ENCODE peak calls at places on chromosomes 5 and 9, in ten cellular contexts. One of them, this sample, is unnamed.

GRCh38 chr5:176337913-176338312 is 23.7 kb downstream of the KIAA1191 start:
- DNase-seq in GM12878: no peak
- DNase-seq in ovary: no peak
- DNase-seq in GM12891: no peak
- DNase-seq in prostate gland: no peak
- DNase-seq in right lobe of liver: no peak
- DNase-seq in A549: no peak
- DNase-seq in transverse colon: no peak
- DNase-seq in heart left ventricle: no peak
- DNase-seq in uterus: no peak
- DNase-seq in this sample: no peak

GRCh38 chr9:5025416-5025815 is 40.3 kb downstream of the JAK2 start:
- DNase-seq in GM12878: no peak
- DNase-seq in ovary: no peak
- DNase-seq in GM12891: no peak
- DNase-seq in prostate gland: no peak
- DNase-seq in right lobe of liver: no peak
- DNase-seq in A549: no peak
- DNase-seq in transverse colon: no peak
- DNase-seq in heart left ventricle: no peak
- DNase-seq in uterus: no peak
- DNase-seq in this sample: no peak

GRCh38 chr5:16681761-16682335 is 65.1 kb upstream of the RETREG1 start:
- DNase-seq in GM12878: no peak
- DNase-seq in ovary: no peak
- DNase-seq in GM12891: no peak
- DNase-seq in prostate gland: no peak
- DNase-seq in right lobe of liver: no peak
- DNase-seq in A549: no peak
- DNase-seq in transverse colon: no peak
- DNase-seq in heart left ventricle: no peak
- DNase-seq in uterus: no peak
- DNase-seq in this sample: no peak

GRCh38 chr9:93114169-93114983 is 18.4 kb downstream of the CARD19 start:
- DNase-seq in GM12878: no peak
- DNase-seq in ovary: peak
- DNase-seq in GM12891: no peak
- DNase-seq in prostate gland: no peak
- DNase-seq in right lobe of liver: peak
- DNase-seq in A549: no peak
- DNase-seq in transverse colon: no peak
- DNase-seq in heart left ventricle: no peak
- DNase-seq in uterus: peak
- DNase-seq in this sample: no peak

GRCh38 chr5:45893309-45893708 is 197.1 kb upstream of the HCN1 start:
- DNase-seq in GM12878: no peak
- DNase-seq in ovary: no peak
- DNase-seq in GM12891: no peak
- DNase-seq in prostate gland: no peak
- DNase-seq in right lobe of liver: no peak
- DNase-seq in A549: no peak
- DNase-seq in transverse colon: no peak
- DNase-seq in heart left ventricle: no peak
- DNase-seq in uterus: no peak
- DNase-seq in this sample: no peak

GRCh38 chr5:96149546-96149945 is 187.9 kb upstream of the ELL2 start:
- DNase-seq in GM12878: no peak
- DNase-seq in ovary: no peak
- DNase-seq in GM12891: no peak
- DNase-seq in prostate gland: peak
- DNase-seq in right lobe of liver: no peak
- DNase-seq in A549: peak
- DNase-seq in transverse colon: no peak
- DNase-seq in heart left ventricle: no peak
- DNase-seq in uterus: no peak
- DNase-seq in this sample: no peak

GRCh38 chr5:139648205-139649081 is at the start of gene CXXC5:
- DNase-seq in GM12878: no peak
- DNase-seq in ovary: peak
- DNase-seq in GM12891: peak
- DNase-seq in prostate gland: peak
- DNase-seq in right lobe of liver: peak
- DNase-seq in A549: peak
- DNase-seq in transverse colon: peak
- DNase-seq in heart left ventricle: peak
- DNase-seq in uterus: peak
- DNase-seq in this sample: peak

GRCh38 chr5:167389537-167389936 is 901.9 kb upstream of the WWC1 start:
- DNase-seq in GM12878: no peak
- DNase-seq in ovary: no peak
- DNase-seq in GM12891: no peak
- DNase-seq in prostate gland: no peak
- DNase-seq in right lobe of liver: no peak
- DNase-seq in A549: no peak
- DNase-seq in transverse colon: no peak
- DNase-seq in heart left ventricle: no peak
- DNase-seq in uterus: no peak
- DNase-seq in this sample: no peak

GRCh38 chr9:35649431-35650340 is 1.0 kb downstream of the SIT1 start:
- DNase-seq in GM12878: no peak
- DNase-seq in ovary: no peak
- DNase-seq in GM12891: no peak
- DNase-seq in prostate gland: no peak
- DNase-seq in right lobe of liver: peak
- DNase-seq in A549: no peak
- DNase-seq in transverse colon: no peak
- DNase-seq in heart left ventricle: no peak
- DNase-seq in uterus: no peak
- DNase-seq in this sample: no peak

GRCh38 chr5:174073088-174073487 is 27.6 kb downstream of the NSG2 start:
- DNase-seq in GM12878: no peak
- DNase-seq in ovary: no peak
- DNase-seq in GM12891: no peak
- DNase-seq in prostate gland: no peak
- DNase-seq in right lobe of liver: no peak
- DNase-seq in A549: no peak
- DNase-seq in transverse colon: no peak
- DNase-seq in heart left ventricle: no peak
- DNase-seq in uterus: no peak
- DNase-seq in this sample: no peak

DNA sequence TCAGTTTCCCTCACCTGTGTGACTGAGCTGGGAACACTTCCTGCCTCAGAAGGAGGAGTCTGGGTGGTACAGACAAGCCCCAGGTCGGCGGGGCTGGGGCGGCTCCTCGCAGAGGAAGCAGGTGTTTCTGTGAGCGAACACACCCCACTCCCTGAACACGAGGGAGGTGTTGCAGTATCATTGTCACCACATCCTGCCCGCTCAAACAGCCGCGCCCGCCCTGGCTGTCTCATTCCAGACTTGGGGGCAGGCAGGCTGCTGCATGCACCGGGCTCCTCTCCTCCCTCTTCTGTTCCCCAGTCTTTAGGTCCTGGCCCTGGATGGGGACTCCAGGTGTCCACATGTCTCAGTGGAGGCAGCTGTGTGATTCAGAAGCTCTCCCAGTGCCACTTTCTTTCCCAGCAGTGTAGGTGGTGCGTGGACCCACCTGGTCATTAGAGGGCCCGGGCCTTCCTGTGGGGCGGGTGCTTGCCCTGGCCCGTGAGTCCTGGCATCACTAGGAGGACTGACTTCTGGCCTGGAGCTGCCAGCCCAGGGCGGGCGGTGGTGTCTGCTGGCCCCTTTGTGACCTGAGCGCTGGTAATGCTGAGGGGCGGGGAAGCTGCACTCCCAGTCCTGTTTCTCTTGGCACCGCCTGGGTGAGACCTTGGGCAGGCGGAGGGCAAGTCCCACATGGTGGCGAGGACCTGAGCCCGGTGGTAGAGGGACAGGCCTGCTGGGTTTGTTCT is 18.3 kb upstream of the PHYHD1 start:
- DNase-seq in GM12878: no peak
- DNase-seq in ovary: no peak
- DNase-seq in GM12891: peak
- DNase-seq in prostate gland: peak
- DNase-seq in right lobe of liver: no peak
- DNase-seq in A549: no peak
- DNase-seq in transverse colon: peak
- DNase-seq in heart left ventricle: peak
- DNase-seq in uterus: peak
- DNase-seq in this sample: peak
- TF ChIP-seq POLR2A in GM12878: peak
- TF ChIP-seq POLR2A in ovary: no peak
- TF ChIP-seq POLR2A in GM12891: no peak
- TF ChIP-seq POLR2A in prostate gland: peak
- TF ChIP-seq POLR2A in right lobe of liver: no peak
- TF ChIP-seq POLR2A in A549: no peak
- TF ChIP-seq POLR2A in transverse colon: peak
- TF ChIP-seq POLR2A in heart left ventricle: peak
- TF ChIP-seq POLR2A in uterus: no peak
- TF ChIP-seq POLR2A in this sample: no peak

GRCh38 chr9:130893250-130894101 is 3.1 kb downstream of the QRFP start:
- DNase-seq in GM12878: no peak
- DNase-seq in ovary: no peak
- DNase-seq in GM12891: no peak
- DNase-seq in prostate gland: peak
- DNase-seq in right lobe of liver: peak
- DNase-seq in A549: peak
- DNase-seq in transverse colon: peak
- DNase-seq in heart left ventricle: peak
- DNase-seq in uterus: no peak
- DNase-seq in this sample: peak
- TF ChIP-seq POLR2A in GM12878: peak
- TF ChIP-seq POLR2A in ovary: no peak
- TF ChIP-seq POLR2A in GM12891: no peak
- TF ChIP-seq POLR2A in prostate gland: no peak
- TF ChIP-seq POLR2A in right lobe of liver: no peak
- TF ChIP-seq POLR2A in A549: no peak
- TF ChIP-seq POLR2A in transverse colon: no peak
- TF ChIP-seq POLR2A in heart left ventricle: no peak
- TF ChIP-seq POLR2A in uterus: no peak
- TF ChIP-seq POLR2A in this sample: no peak

GRCh38 chr9:97468658-97469448 is 32.6 kb upstream of the TMOD1 start:
- DNase-seq in GM12878: peak
- DNase-seq in ovary: peak
- DNase-seq in GM12891: peak
- DNase-seq in prostate gland: peak
- DNase-seq in right lobe of liver: peak
- DNase-seq in A549: peak
- DNase-seq in transverse colon: peak
- DNase-seq in heart left ventricle: peak
- DNase-seq in uterus: peak
- DNase-seq in this sample: peak
- TF ChIP-seq POLR2A in GM12878: no peak
- TF ChIP-seq POLR2A in ovary: no peak
- TF ChIP-seq POLR2A in GM12891: no peak
- TF ChIP-seq POLR2A in prostate gland: no peak
- TF ChIP-seq POLR2A in right lobe of liver: peak
- TF ChIP-seq POLR2A in A549: no peak
- TF ChIP-seq POLR2A in transverse colon: no peak
- TF ChIP-seq POLR2A in heart left ventricle: no peak
- TF ChIP-seq POLR2A in uterus: no peak
- TF ChIP-seq POLR2A in this sample: no peak

GRCh38 chr9:128610889-128611288 is 45.8 kb downstream of the DYNC2I2 start:
- DNase-seq in GM12878: no peak
- DNase-seq in ovary: no peak
- DNase-seq in GM12891: no peak
- DNase-seq in prostate gland: no peak
- DNase-seq in right lobe of liver: no peak
- DNase-seq in A549: no peak
- DNase-seq in transverse colon: no peak
- DNase-seq in heart left ventricle: no peak
- DNase-seq in uterus: no peak
- DNase-seq in this sample: no peak

GRCh38 chr9:128611600-128612394 is 44.9 kb downstream of the DYNC2I2 start:
- DNase-seq in GM12878: no peak
- DNase-seq in ovary: no peak
- DNase-seq in GM12891: no peak
- DNase-seq in prostate gland: no peak
- DNase-seq in right lobe of liver: no peak
- DNase-seq in A549: no peak
- DNase-seq in transverse colon: no peak
- DNase-seq in heart left ventricle: no peak
- DNase-seq in uterus: no peak
- DNase-seq in this sample: no peak

GRCh38 chr9:128603697-128604096 is 51.3 kb downstream of the SPTAN1 start:
- DNase-seq in GM12878: no peak
- DNase-seq in ovary: no peak
- DNase-seq in GM12891: no peak
- DNase-seq in prostate gland: no peak
- DNase-seq in right lobe of liver: no peak
- DNase-seq in A549: no peak
- DNase-seq in transverse colon: no peak
- DNase-seq in heart left ventricle: no peak
- DNase-seq in uterus: no peak
- DNase-seq in this sample: no peak

GRCh38 chr9:128607642-128608350 is 48.9 kb downstream of the DYNC2I2 start:
- DNase-seq in GM12878: no peak
- DNase-seq in ovary: no peak
- DNase-seq in GM12891: no peak
- DNase-seq in prostate gland: peak
- DNase-seq in right lobe of liver: peak
- DNase-seq in A549: no peak
- DNase-seq in transverse colon: peak
- DNase-seq in heart left ventricle: peak
- DNase-seq in uterus: no peak
- DNase-seq in this sample: peak
- TF ChIP-seq POLR2A in GM12878: no peak
- TF ChIP-seq POLR2A in ovary: no peak
- TF ChIP-seq POLR2A in GM12891: no peak
- TF ChIP-seq POLR2A in prostate gland: no peak
- TF ChIP-seq POLR2A in right lobe of liver: no peak
- TF ChIP-seq POLR2A in A549: no peak
- TF ChIP-seq POLR2A in transverse colon: no peak
- TF ChIP-seq POLR2A in heart left ventricle: no peak
- TF ChIP-seq POLR2A in uterus: no peak
- TF ChIP-seq POLR2A in this sample: no peak

GRCh38 chr9:137459147-137459600 is at the start of gene NSMF:
- DNase-seq in GM12878: no peak
- DNase-seq in ovary: peak
- DNase-seq in GM12891: peak
- DNase-seq in prostate gland: peak
- DNase-seq in right lobe of liver: peak
- DNase-seq in A549: peak
- DNase-seq in transverse colon: peak
- DNase-seq in heart left ventricle: peak
- DNase-seq in uterus: peak
- DNase-seq in this sample: peak
- TF ChIP-seq POLR2A in GM12878: no peak
- TF ChIP-seq POLR2A in ovary: peak
- TF ChIP-seq POLR2A in GM12891: no peak
- TF ChIP-seq POLR2A in prostate gland: peak
- TF ChIP-seq POLR2A in right lobe of liver: peak
- TF ChIP-seq POLR2A in A549: peak
- TF ChIP-seq POLR2A in transverse colon: no peak
- TF ChIP-seq POLR2A in heart left ventricle: peak
- TF ChIP-seq POLR2A in uterus: peak
- TF ChIP-seq POLR2A in this sample: no peak

GRCh38 chr5:43066799-43067741 is 27.0 kb upstream of the ANXA2R start:
- DNase-seq in GM12878: peak
- DNase-seq in ovary: peak
- DNase-seq in GM12891: peak
- DNase-seq in prostate gland: peak
- DNase-seq in right lobe of liver: peak
- DNase-seq in A549: peak
- DNase-seq in transverse colon: peak
- DNase-seq in heart left ventricle: peak
- DNase-seq in uterus: peak
- DNase-seq in this sample: peak
- TF ChIP-seq POLR2A in GM12878: peak
- TF ChIP-seq POLR2A in ovary: peak
- TF ChIP-seq POLR2A in GM12891: peak
- TF ChIP-seq POLR2A in prostate gland: peak
- TF ChIP-seq POLR2A in right lobe of liver: peak
- TF ChIP-seq POLR2A in A549: no peak
- TF ChIP-seq POLR2A in transverse colon: peak
- TF ChIP-seq POLR2A in heart left ventricle: no peak
- TF ChIP-seq POLR2A in uterus: peak
- TF ChIP-seq POLR2A in this sample: no peak